ENCODE peak calls at places on chromosomes 6 and 20, in five cellular contexts. O, J, M, P and X are unnamed samples.
A peak's percentile ranks its signal among the peaks of the same experiment; 100 is the strongest.

GRCh38 chr6:108874470-108875160 is 26.4 kb downstream of the ARMC2 start:
- DNase-seq in O (no peak), P (no peak), M (no peak), J (peak; percentile 70), X (no peak)

GRCh38 chr6:139518556-139519091 is 144.2 kb upstream of the CITED2 start:
- DNase-seq in J (no peak), M (no peak), O (no peak), P (no peak), X (no peak)

GRCh38 chr6:139533573-139534471 is 159.4 kb upstream of the CITED2 start:
- DNase-seq in M (no peak), J (peak; percentile 37), P (peak; percentile 55), O (peak; percentile 55), X (no peak)

GRCh38 chr20:59515013-59515905 is 89.1 kb upstream of the PHACTR3 start:
- DNase-seq in J (peak; percentile 32), P (peak; percentile 47), M (no peak), O (peak; percentile 77), X (peak; percentile 70)

GRCh38 chr6:164079275-164079600 is 664.7 kb downstream of the QKI start:
- DNase-seq in M (no peak), J (no peak), O (no peak), P (no peak), X (no peak)

GRCh38 chr6:133130863-133131262 is 110.3 kb upstream of the EYA4 start:
- DNase-seq in O (no peak), J (no peak), M (no peak), P (peak; percentile 81), X (no peak)

GRCh38 chr6:110777636-110778035 is 37.6 kb downstream of the CDK19 start:
- DNase-seq in O (no peak), J (no peak), M (no peak), P (no peak), X (no peak)

GRCh38 chr20:53087034-53087777 is 115.0 kb downstream of the TSHZ2 start:
- DNase-seq in J (no peak), P (no peak), O (no peak), M (no peak), X (no peak)

GRCh38 chr6:110874880-110875547 is 429 bp downstream of the AMD1 start:
- DNase-seq in M (no peak), O (peak; percentile 68), J (no peak), P (no peak), X (no peak)

GRCh38 chr6:132929141-132929540 is 114.8 kb downstream of the RPS12 start:
- DNase-seq in J (no peak), O (no peak), P (no peak), M (no peak), X (no peak)

GRCh38 chr20:39961667-39962066 is 727.4 kb downstream of the MAFB start:
- DNase-seq in O (no peak), P (no peak), J (no peak), M (no peak), X (no peak)

GRCh38 chr6:127821431-127821830 is 79.4 kb downstream of the THEMIS start:
- DNase-seq in J (no peak), P (no peak), M (no peak), O (no peak), X (no peak)

GRCh38 chr20:10217517-10218410 is 866 bp upstream of the SNAP25 start:
- DNase-seq in J (no peak), M (peak; percentile 33), O (no peak), P (no peak), X (no peak)

GRCh38 chr6:43714311-43715055 is 26.9 kb upstream of the MRPS18A start:
- DNase-seq in P (no peak), O (no peak), J (peak; percentile 15), M (no peak), X (no peak)

GRCh38 chr20:60242836-60243520 is 284.8 kb downstream of the CDH26 start:
- DNase-seq in J (no peak), P (no peak), O (no peak), M (no peak), X (no peak)

GRCh38 chr6:24196198-24196597 is 70.2 kb downstream of the NRSN1 start:
- DNase-seq in P (no peak), O (no peak), M (no peak), J (no peak), X (no peak)

GRCh38 chr20:34886122-34886521 is 9.7 kb downstream of the ACSS2 start:
- DNase-seq in O (no peak), P (no peak), M (no peak), J (no peak), X (no peak)

GRCh38 chr6:2938632-2939083 is 32.7 kb downstream of the SERPINB6 start:
- DNase-seq in J (peak; percentile 12), M (no peak), O (peak; percentile 14), P (peak; percentile 86), X (peak; percentile 3)

GRCh38 chr6:71965404-71965803 is 79.1 kb downstream of the RIMS1 start:
- DNase-seq in P (no peak), M (no peak), J (no peak), O (no peak), X (no peak)

GRCh38 chr6:25359191-25359861 is 80.2 kb downstream of the CARMIL1 start:
- DNase-seq in P (no peak), M (no peak), J (no peak), O (no peak), X (peak; percentile 66)

GRCh38 chr20:52313335-52313963 is 121.9 kb upstream of the ZFP64 start:
- DNase-seq in M (peak; percentile 20), P (peak; percentile 7), J (no peak), O (no peak), X (no peak)

GRCh38 chr6:158150701-158151100 is 17.4 kb downstream of the SERAC1 start:
- DNase-seq in M (no peak), J (no peak), P (no peak), O (no peak), X (no peak)

GRCh38 chr6:119037941-119038623 is 40.4 kb downstream of the FAM184A start:
- DNase-seq in P (no peak), M (no peak), J (no peak), O (no peak), X (no peak)

GRCh38 chr20:50381771-50382593 is 128.2 kb upstream of the PTPN1 start:
- DNase-seq in O (no peak), M (no peak), J (peak; percentile 62), P (no peak), X (no peak)

GRCh38 chr6:113636357-113636824 is 220.8 kb upstream of the MARCKS start:
- DNase-seq in O (no peak), J (no peak), P (no peak), M (no peak), X (no peak)

GRCh38 chr20:51848346-51848745 is 46.0 kb upstream of the SALL4 start:
- DNase-seq in J (no peak), O (no peak), M (no peak), P (no peak), X (no peak)

GRCh38 chr6:74931567-74931966 is 274.3 kb downstream of the COL12A1 start:
- DNase-seq in O (no peak), P (no peak), J (no peak), M (no peak), X (no peak)

GRCh38 chr20:6698056-6698455 is 69.4 kb upstream of the BMP2 start:
- DNase-seq in J (no peak), M (no peak), P (peak; percentile 7), O (peak; percentile 36), X (no peak)

GRCh38 chr20:20363449-20364015 is 4.4 kb upstream of the INSM1 start:
- DNase-seq in M (no peak), J (no peak), O (no peak), P (no peak), X (no peak)

GRCh38 chr6:38476141-38476540 is 163.6 kb downstream of the BTBD9 start:
- DNase-seq in M (no peak), J (no peak), O (no peak), P (no peak), X (no peak)

GRCh38 chr6:8462694-8463093 is 27.3 kb upstream of the SLC35B3 start:
- DNase-seq in M (no peak), J (no peak), P (no peak), O (no peak), X (no peak)

GRCh38 chr6:8462169-8462568 is 26.8 kb upstream of the SLC35B3 start:
- DNase-seq in M (no peak), O (no peak), P (no peak), J (no peak), X (no peak)
- TF ChIP-seq CTCF in M (peak; percentile 49), O (no peak), P (peak; percentile 38), J (no peak), X (no peak)

DNA sequence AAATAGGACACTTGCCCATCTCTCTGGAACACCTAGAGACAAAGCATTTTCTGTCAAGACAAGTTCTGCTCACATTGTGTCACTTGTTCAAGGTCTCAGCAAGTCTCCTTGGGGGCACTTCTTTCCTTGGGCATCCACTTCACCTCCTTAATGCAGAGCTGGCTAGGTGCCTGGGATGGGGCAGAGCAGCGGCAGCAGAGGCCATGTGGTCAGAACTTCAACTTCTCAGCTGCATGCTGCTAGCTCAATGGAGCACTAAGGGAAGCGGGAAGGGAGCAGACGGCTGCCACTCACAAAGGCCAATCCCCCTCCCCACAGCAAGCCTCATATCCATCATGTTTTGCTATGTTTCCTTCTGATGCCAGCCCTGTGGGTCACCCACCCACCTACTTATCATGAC is 31.5 kb downstream of the NEDD9 start:
- DNase-seq in O (no peak), M (no peak), P (no peak), J (no peak), X (no peak)
- TF ChIP-seq POLR2AphosphoS5 in O (no peak), M (no peak), P (no peak), J (no peak), X (no peak)

GRCh38 chr20:61611401-61611800 is 359.3 kb downstream of the CDH4 start:
- DNase-seq in O (no peak), J (no peak), P (no peak), M (no peak), X (no peak)
- H3K27me3 ChIP-seq in O (no peaks in the 10 kb centered on the region), J (no peaks in the 10 kb centered on the region), P (peaks cover 23% of the 10 kb centered on the region), M (no peaks in the 10 kb centered on the region), X (no peaks in the 10 kb centered on the region)

GRCh38 chr20:11675920-11676617 is 241.6 kb upstream of the BTBD3 start:
- DNase-seq in P (no peak), M (no peak), O (no peak), J (no peak), X (no peak)

GRCh38 chr20:11682285-11682684 is 235.4 kb upstream of the BTBD3 start:
- DNase-seq in M (no peak), P (no peak), J (no peak), O (no peak), X (no peak)

GRCh38 chr20:11672959-11673358 is 244.7 kb upstream of the BTBD3 start:
- DNase-seq in J (no peak), M (no peak), P (no peak), O (no peak), X (no peak)

GRCh38 chr20:11677445-11678235 is 240.1 kb upstream of the BTBD3 start:
- DNase-seq in P (no peak), J (no peak), M (no peak), O (no peak), X (no peak)

GRCh38 chr20:11676618-11677289 is 240.9 kb upstream of the BTBD3 start:
- DNase-seq in O (no peak), P (peak; percentile 6), J (peak; percentile 33), M (peak; percentile 8), X (no peak)
- TF ChIP-seq CTCF in O (peak; percentile 64), P (peak; percentile 82), J (peak; percentile 83), M (peak; percentile 79), X (no peak)

GRCh38 chr6:30601815-30602641 is 15.0 kb downstream of the PPP1R10 start:
- DNase-seq in M (no peak), J (no peak), O (no peak), P (no peak), X (no peak)
- TF ChIP-seq POLR2AphosphoS5 in M (no peak), J (peak; percentile 28), O (no peak), P (no peak), X (no peak)